ENCODE peak calls at places on chromosomes 5 and 9, in five cellular contexts. One of them, this sample, is unnamed.

GRCh38 chr9:20832775-20833174 is 148.7 kb downstream of the FOCAD start:
- DNase-seq in HL-60: no peak
- DNase-seq in breast epithelium: no peak
- DNase-seq in hepatocyte: no peak
- DNase-seq in neuronal stem cell: no peak
- DNase-seq in this sample: no peak

GRCh38 chr5:96127538-96127937 is 165.9 kb upstream of the ELL2 start:
- DNase-seq in HL-60: no peak
- DNase-seq in breast epithelium: no peak
- DNase-seq in hepatocyte: no peak
- DNase-seq in neuronal stem cell: no peak
- DNase-seq in this sample: no peak

GRCh38 chr5:1176473-1177391 is 24.7 kb upstream of the SLC6A19 start:
- DNase-seq in HL-60: no peak
- DNase-seq in breast epithelium: no peak
- DNase-seq in hepatocyte: no peak
- DNase-seq in neuronal stem cell: no peak
- DNase-seq in this sample: no peak

GRCh38 chr5:143887302-143887638 is 75.3 kb downstream of the HMHB1 start:
- DNase-seq in HL-60: no peak
- DNase-seq in breast epithelium: peak
- DNase-seq in hepatocyte: no peak
- DNase-seq in neuronal stem cell: no peak
- DNase-seq in this sample: peak

GRCh38 chr5:83102581-83102980 is 25.2 kb downstream of the XRCC4 start:
- DNase-seq in HL-60: no peak
- DNase-seq in breast epithelium: no peak
- DNase-seq in hepatocyte: peak
- DNase-seq in neuronal stem cell: no peak
- DNase-seq in this sample: no peak

GRCh38 chr5:26388946-26389345 is 649.4 kb downstream of the CDH9 start:
- DNase-seq in HL-60: no peak
- DNase-seq in breast epithelium: no peak
- DNase-seq in hepatocyte: no peak
- DNase-seq in neuronal stem cell: no peak
- DNase-seq in this sample: no peak

GRCh38 chr5:55836191-55836590 is 15.0 kb upstream of the IL31RA start:
- DNase-seq in HL-60: no peak
- DNase-seq in breast epithelium: no peak
- DNase-seq in hepatocyte: no peak
- DNase-seq in neuronal stem cell: no peak
- DNase-seq in this sample: no peak

GRCh38 chr5:41193462-41194166 is 19.7 kb downstream of the C6 start:
- DNase-seq in HL-60: no peak
- DNase-seq in breast epithelium: peak
- DNase-seq in hepatocyte: peak
- DNase-seq in neuronal stem cell: no peak
- DNase-seq in this sample: no peak

GRCh38 chr5:57863661-57864060 is 381.1 kb upstream of the ACTBL2 start:
- DNase-seq in HL-60: no peak
- DNase-seq in breast epithelium: no peak
- DNase-seq in hepatocyte: no peak
- DNase-seq in neuronal stem cell: no peak
- DNase-seq in this sample: no peak

GRCh38 chr5:14528926-14529325 is 52.7 kb upstream of the OTULINL start:
- DNase-seq in HL-60: no peak
- DNase-seq in breast epithelium: no peak
- DNase-seq in hepatocyte: no peak
- DNase-seq in neuronal stem cell: no peak
- DNase-seq in this sample: no peak

GRCh38 chr5:139812323-139812722 is 16.7 kb downstream of the PSD2 start:
- DNase-seq in HL-60: no peak
- DNase-seq in breast epithelium: no peak
- DNase-seq in hepatocyte: no peak
- DNase-seq in neuronal stem cell: no peak
- DNase-seq in this sample: no peak

GRCh38 chr9:76761448-76761847 is 2.8 kb upstream of the PCA3 start:
- DNase-seq in HL-60: no peak
- DNase-seq in breast epithelium: no peak
- DNase-seq in hepatocyte: no peak
- DNase-seq in neuronal stem cell: no peak
- DNase-seq in this sample: no peak

GRCh38 chr5:175823731-175824525 is 47.5 kb upstream of the CPLX2 start:
- DNase-seq in HL-60: no peak
- DNase-seq in breast epithelium: no peak
- DNase-seq in hepatocyte: no peak
- DNase-seq in neuronal stem cell: no peak
- DNase-seq in this sample: no peak

GRCh38 chr5:38853753-38854470 is 8.1 kb downstream of the OSMR start:
- DNase-seq in HL-60: no peak
- DNase-seq in breast epithelium: no peak
- DNase-seq in hepatocyte: peak
- DNase-seq in neuronal stem cell: no peak
- DNase-seq in this sample: no peak

GRCh38 chr5:69209607-69210006 is 20.2 kb downstream of the CENPH start:
- DNase-seq in HL-60: no peak
- DNase-seq in breast epithelium: no peak
- DNase-seq in hepatocyte: no peak
- DNase-seq in neuronal stem cell: no peak
- DNase-seq in this sample: no peak

GRCh38 chr9:101671567-101671966 is 66.9 kb downstream of the GRIN3A start:
- DNase-seq in HL-60: no peak
- DNase-seq in breast epithelium: no peak
- DNase-seq in hepatocyte: no peak
- DNase-seq in neuronal stem cell: no peak
- DNase-seq in this sample: no peak

GRCh38 chr9:118618091-118618490 is 751.1 kb downstream of the BRINP1 start:
- DNase-seq in HL-60: no peak
- DNase-seq in breast epithelium: no peak
- DNase-seq in hepatocyte: no peak
- DNase-seq in neuronal stem cell: no peak
- DNase-seq in this sample: no peak

GRCh38 chr9:134275379-134275778 is 50.9 kb upstream of the RXRA start:
- DNase-seq in HL-60: no peak
- DNase-seq in breast epithelium: no peak
- DNase-seq in hepatocyte: no peak
- DNase-seq in neuronal stem cell: no peak
- DNase-seq in this sample: no peak

GRCh38 chr9:82021198-82021597 is 32.6 kb downstream of the SPATA31D1 start:
- DNase-seq in HL-60: no peak
- DNase-seq in breast epithelium: peak
- DNase-seq in hepatocyte: peak
- DNase-seq in neuronal stem cell: no peak
- DNase-seq in this sample: no peak

GRCh38 chr5:135185461-135186075 is 151.5 kb upstream of the PITX1 start:
- DNase-seq in HL-60: no peak
- DNase-seq in breast epithelium: peak
- DNase-seq in hepatocyte: peak
- DNase-seq in neuronal stem cell: no peak
- DNase-seq in this sample: peak

GRCh38 chr9:123033352-123033751 is at the start of gene GPR21:
- DNase-seq in HL-60: no peak
- DNase-seq in breast epithelium: no peak
- DNase-seq in hepatocyte: peak
- DNase-seq in neuronal stem cell: peak
- DNase-seq in this sample: no peak

GRCh38 chr9:123031963-123032362 is 1.5 kb upstream of the GPR21 start:
- DNase-seq in HL-60: no peak
- DNase-seq in breast epithelium: no peak
- DNase-seq in hepatocyte: no peak
- DNase-seq in neuronal stem cell: no peak
- DNase-seq in this sample: no peak

GRCh38 chr9:123034881-123035465 is 1.5 kb downstream of the GPR21 start:
- DNase-seq in HL-60: no peak
- DNase-seq in breast epithelium: no peak
- DNase-seq in hepatocyte: no peak
- DNase-seq in neuronal stem cell: no peak
- DNase-seq in this sample: no peak

GRCh38 chr9:123036886-123037540 is 3.5 kb downstream of the GPR21 start:
- DNase-seq in HL-60: no peak
- DNase-seq in breast epithelium: no peak
- DNase-seq in hepatocyte: no peak
- DNase-seq in neuronal stem cell: no peak
- DNase-seq in this sample: no peak

GRCh38 chr9:123033864-123034598 is 564 bp downstream of the GPR21 start:
- DNase-seq in HL-60: no peak
- DNase-seq in breast epithelium: no peak
- DNase-seq in hepatocyte: peak
- DNase-seq in neuronal stem cell: no peak
- DNase-seq in this sample: no peak
- H3K27ac ChIP-seq in HL-60: no peak
- H3K27ac ChIP-seq in breast epithelium: no peak
- H3K27ac ChIP-seq in hepatocyte: no peak
- H3K27ac ChIP-seq in neuronal stem cell: peak
- H3K27ac ChIP-seq in this sample: peak

GRCh38 chr5:10707198-10708187 is 53.5 kb downstream of the DAP start:
- DNase-seq in HL-60: no peak
- DNase-seq in breast epithelium: no peak
- DNase-seq in hepatocyte: no peak
- DNase-seq in neuronal stem cell: no peak
- DNase-seq in this sample: no peak

GRCh38 chr5:10710513-10711128 is 50.4 kb downstream of the DAP start:
- DNase-seq in HL-60: no peak
- DNase-seq in breast epithelium: no peak
- DNase-seq in hepatocyte: no peak
- DNase-seq in neuronal stem cell: no peak
- DNase-seq in this sample: no peak

GRCh38 chr5:10708189-10708944 is 52.7 kb downstream of the DAP start:
- DNase-seq in HL-60: no peak
- DNase-seq in breast epithelium: no peak
- DNase-seq in hepatocyte: no peak
- DNase-seq in neuronal stem cell: no peak
- DNase-seq in this sample: no peak

GRCh38 chr5:10709933-10710332 is 51.1 kb downstream of the DAP start:
- DNase-seq in HL-60: no peak
- DNase-seq in breast epithelium: no peak
- DNase-seq in hepatocyte: no peak
- DNase-seq in neuronal stem cell: no peak
- DNase-seq in this sample: no peak

DNA sequence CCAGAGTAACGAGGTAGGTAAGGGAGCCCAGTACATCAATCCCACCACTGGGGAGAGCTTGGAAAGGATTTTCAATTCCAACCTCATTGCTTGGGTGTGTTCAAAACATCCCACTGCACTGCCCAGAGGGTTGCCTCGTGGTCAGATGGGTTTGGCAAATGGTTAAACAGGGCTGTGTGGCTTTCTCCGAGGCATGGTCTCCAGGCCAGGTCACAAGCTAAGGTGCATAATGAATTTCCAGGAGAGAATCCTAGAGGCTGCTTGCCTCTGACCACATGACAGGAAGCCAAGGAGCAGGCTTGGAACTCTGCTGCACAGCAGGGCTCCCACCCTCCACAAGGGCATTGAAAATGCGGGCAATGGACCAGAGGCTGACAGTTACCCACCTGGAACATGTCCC is 51.6 kb downstream of the DAP start:
- DNase-seq in HL-60: no peak
- DNase-seq in breast epithelium: no peak
- DNase-seq in hepatocyte: no peak
- DNase-seq in neuronal stem cell: no peak
- DNase-seq in this sample: no peak
- H3K27ac ChIP-seq in HL-60: no peak
- H3K27ac ChIP-seq in breast epithelium: no peak
- H3K27ac ChIP-seq in hepatocyte: no peak
- H3K27ac ChIP-seq in neuronal stem cell: no peak
- H3K27ac ChIP-seq in this sample: no peak

DNA sequence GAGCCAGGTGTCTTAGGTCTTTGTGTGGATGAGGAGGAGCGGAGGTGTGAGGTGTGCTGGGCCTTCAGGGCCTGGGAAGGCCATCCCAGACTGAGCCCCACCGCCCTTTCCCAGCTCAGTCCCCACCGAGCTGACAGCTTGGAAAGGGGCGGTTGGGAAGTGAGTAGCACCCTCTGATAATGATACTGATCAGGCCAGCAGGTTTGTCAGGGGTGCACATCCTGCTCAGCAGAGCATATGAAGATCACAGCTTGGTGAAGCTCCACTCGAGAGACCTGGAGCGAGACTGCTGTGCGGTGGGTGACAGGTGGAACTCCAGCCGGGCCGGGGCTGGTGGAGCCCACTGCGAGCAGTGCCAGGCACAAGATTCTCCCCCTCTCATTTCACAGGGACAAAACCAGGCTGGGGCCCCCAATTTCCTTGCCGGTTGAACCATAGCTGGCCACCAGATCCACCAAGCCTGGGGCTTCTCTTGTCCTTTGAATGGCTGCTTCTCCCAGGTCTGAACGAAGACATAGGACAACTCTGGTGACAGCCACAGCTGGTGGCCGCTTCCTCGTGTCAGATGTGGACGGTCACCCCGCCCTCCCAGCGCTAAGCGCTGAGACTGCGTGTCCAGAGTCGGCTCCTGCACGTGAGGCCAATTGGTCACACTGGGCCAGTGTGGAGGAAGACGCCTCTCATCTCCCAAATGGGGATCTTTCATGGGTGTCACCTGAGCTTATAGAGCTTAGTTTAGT is 8.3 kb downstream of the QRFP start:
- DNase-seq in HL-60: no peak
- DNase-seq in breast epithelium: no peak
- DNase-seq in hepatocyte: no peak
- DNase-seq in neuronal stem cell: no peak
- DNase-seq in this sample: no peak
- H3K27ac ChIP-seq in HL-60: no peak
- H3K27ac ChIP-seq in breast epithelium: no peak
- H3K27ac ChIP-seq in hepatocyte: no peak
- H3K27ac ChIP-seq in neuronal stem cell: no peak
- H3K27ac ChIP-seq in this sample: no peak

GRCh38 chr5:136891601-136892000 is 526.3 kb upstream of the TRPC7 start:
- DNase-seq in HL-60: no peak
- DNase-seq in breast epithelium: no peak
- DNase-seq in hepatocyte: no peak
- DNase-seq in neuronal stem cell: peak
- DNase-seq in this sample: no peak

GRCh38 chr5:136892026-136892425 is 526.7 kb upstream of the TRPC7 start:
- DNase-seq in HL-60: no peak
- DNase-seq in breast epithelium: no peak
- DNase-seq in hepatocyte: no peak
- DNase-seq in neuronal stem cell: no peak
- DNase-seq in this sample: no peak

GRCh38 chr5:136890431-136891148 is 525.2 kb upstream of the TRPC7 start:
- DNase-seq in HL-60: no peak
- DNase-seq in breast epithelium: no peak
- DNase-seq in hepatocyte: no peak
- DNase-seq in neuronal stem cell: no peak
- DNase-seq in this sample: no peak

GRCh38 chr5:136886623-136887022 is 521.3 kb upstream of the TRPC7 start:
- DNase-seq in HL-60: no peak
- DNase-seq in breast epithelium: no peak
- DNase-seq in hepatocyte: no peak
- DNase-seq in neuronal stem cell: no peak
- DNase-seq in this sample: no peak

DNA sequence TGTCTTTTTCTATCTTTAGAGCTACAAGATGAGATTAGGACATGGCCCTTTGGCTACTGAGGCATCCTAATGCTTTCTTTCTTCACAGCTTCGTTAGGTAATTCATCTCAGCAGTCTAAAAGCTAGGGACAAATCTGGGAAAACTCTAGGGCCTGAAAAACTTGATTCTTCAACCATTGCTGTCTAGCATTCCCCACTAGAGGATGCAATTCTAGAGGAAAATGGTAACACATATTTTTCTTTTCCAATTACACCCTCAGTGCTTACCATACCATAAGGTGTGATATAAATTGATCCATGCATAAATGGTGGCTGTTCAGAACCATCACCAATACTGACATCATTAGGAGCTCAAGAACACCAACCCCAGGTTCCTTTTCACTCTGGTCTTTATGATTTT is 525.8 kb upstream of the TRPC7 start:
- DNase-seq in HL-60: no peak
- DNase-seq in breast epithelium: no peak
- DNase-seq in hepatocyte: no peak
- DNase-seq in neuronal stem cell: no peak
- DNase-seq in this sample: no peak
- H3K27ac ChIP-seq in HL-60: no peak
- H3K27ac ChIP-seq in breast epithelium: no peak
- H3K27ac ChIP-seq in hepatocyte: no peak
- H3K27ac ChIP-seq in neuronal stem cell: peak
- H3K27ac ChIP-seq in this sample: no peak

This sample was measured in SK-N-MC.